ENCODE peak calls at places on chromosomes 5 and 9, in seven cellular contexts. U, Y, A, C, D, T and X are unnamed samples.

GRCh38 chr9:7879551-7880245 is 80.1 kb upstream of the DMAC1 start:
- DNase-seq in Y (no peak), D (no peak), C (no peak), T (no peak), U (no peak), A (no peak), X (no peak)

GRCh38 chr9:136093995-136094881 is 851 bp downstream of the NACC2 start:
- DNase-seq in C (peak), T (no peak), U (no peak), D (peak), Y (peak), A (peak), X (peak)

GRCh38 chr5:55051357-55051756 is 27.3 kb downstream of the GZMK start:
- DNase-seq in U (no peak), C (no peak), T (no peak), Y (no peak), A (no peak), D (no peak), X (no peak)

GRCh38 chr5:181156758-181157157 is 9.4 kb downstream of the OR2V2 start:
- DNase-seq in T (no peak), A (no peak), Y (no peak), U (no peak), C (no peak), D (no peak), X (no peak)

GRCh38 chr5:16489322-16489791 is 23.8 kb upstream of the ZNF622 start:
- DNase-seq in A (no peak), D (no peak), C (peak), Y (no peak), U (no peak), T (peak), X (peak)

GRCh38 chr5:84393969-84394368 is 9.3 kb upstream of the EDIL3 start:
- DNase-seq in Y (no peak), U (no peak), D (no peak), T (peak), A (peak), C (peak), X (peak)

GRCh38 chr9:137321726-137322361 is 19.8 kb upstream of the NRARP start:
- DNase-seq in U (no peak), D (no peak), T (no peak), Y (no peak), C (no peak), A (peak), X (no peak)

GRCh38 chr5:127290019-127290945 is at the start of gene MEGF10:
- DNase-seq in A (no peak), U (no peak), C (peak), Y (peak), T (no peak), D (peak), X (peak)

GRCh38 chr5:2891781-2892180 is 140.3 kb upstream of the IRX2 start:
- DNase-seq in C (no peak), A (peak), T (no peak), U (no peak), D (no peak), Y (no peak), X (no peak)

GRCh38 chr9:2788948-2789347 is 54.9 kb downstream of the PUM3 start:
- DNase-seq in U (no peak), Y (no peak), A (no peak), D (no peak), C (no peak), T (no peak), X (no peak)

GRCh38 chr5:39063037-39063436 is 11.2 kb downstream of the RICTOR start:
- DNase-seq in A (no peak), Y (no peak), C (no peak), D (no peak), U (no peak), T (no peak), X (peak)

GRCh38 chr9:137227853-137228514 is 682 bp downstream of the RNF224 start:
- DNase-seq in T (no peak), A (no peak), D (no peak), Y (no peak), U (no peak), C (no peak), X (no peak)

GRCh38 chr5:176662371-176663333 is 15.4 kb downstream of the TSPAN17 start:
- DNase-seq in Y (no peak), T (no peak), A (no peak), D (peak), C (no peak), U (no peak), X (no peak)

GRCh38 chr9:19769213-19769612 is 19.6 kb downstream of the SLC24A2 start:
- DNase-seq in U (no peak), C (no peak), A (no peak), D (no peak), T (no peak), Y (no peak), X (peak)

GRCh38 chr5:158718738-158719505 is 380.8 kb downstream of the EBF1 start:
- DNase-seq in Y (no peak), T (peak), U (no peak), D (no peak), A (no peak), C (peak), X (peak)

GRCh38 chr9:133931059-133931458 is 61.1 kb downstream of the VAV2 start:
- DNase-seq in D (no peak), A (no peak), Y (no peak), U (no peak), T (no peak), C (no peak), X (no peak)

GRCh38 chr5:172775326-172776234 is 4.6 kb upstream of the DUSP1 start:
- DNase-seq in U (no peak), A (peak), Y (peak), T (peak), C (peak), D (peak), X (peak)

GRCh38 chr9:81410201-81410600 is 279.1 kb downstream of the TLE1 start:
- DNase-seq in D (no peak), U (peak), C (peak), Y (no peak), T (no peak), A (no peak), X (peak)

GRCh38 chr9:79471577-79472543 is 99.9 kb upstream of the TLE4 start:
- DNase-seq in U (no peak), C (peak), T (peak), Y (peak), D (peak), A (peak), X (peak)

GRCh38 chr9:136088939-136089696 is 6.0 kb downstream of the NACC2 start:
- DNase-seq in U (no peak), Y (no peak), C (no peak), D (peak), A (peak), T (no peak), X (no peak)

GRCh38 chr5:78003914-78004313 is 227.8 kb upstream of the TBCA start:
- DNase-seq in A (no peak), D (no peak), C (no peak), U (no peak), T (no peak), Y (no peak), X (no peak)

GRCh38 chr5:43874772-43875171 is 271.8 kb downstream of the NNT start:
- DNase-seq in C (peak), Y (no peak), D (no peak), T (no peak), A (no peak), U (peak), X (peak)

GRCh38 chr5:106699198-106699597 is 971.5 kb downstream of the EFNA5 start:
- DNase-seq in D (no peak), T (no peak), C (no peak), Y (no peak), U (no peak), A (no peak), X (no peak)

GRCh38 chr5:1832511-1833250 is 31.5 kb downstream of the NDUFS6 start:
- DNase-seq in D (no peak), Y (no peak), U (no peak), A (no peak), T (no peak), C (no peak), X (no peak)

GRCh38 chr9:28770827-28771226 is 1197.5 kb upstream of the C9orf72 start:
- DNase-seq in D (no peak), C (no peak), Y (no peak), A (no peak), T (no peak), U (no peak), X (no peak)

GRCh38 chr5:167906209-167906853 is 385.1 kb upstream of the WWC1 start:
- DNase-seq in T (no peak), C (no peak), A (no peak), Y (no peak), D (no peak), U (no peak), X (no peak)

GRCh38 chr9:36738318-36738975 is 165.8 kb downstream of the MELK start:
- DNase-seq in T (peak), D (no peak), Y (no peak), U (peak), A (no peak), C (peak), X (no peak)

GRCh38 chr9:98540476-98540875 is 168.3 kb downstream of the GABBR2 start:
- DNase-seq in Y (no peak), A (no peak), D (no peak), C (no peak), U (no peak), T (no peak), X (no peak)

GRCh38 chr5:69093771-69094570 is at the start of gene SLC30A5:
- DNase-seq in T (peak), U (peak), A (peak), Y (peak), C (peak), D (peak), X (peak)

GRCh38 chr9:2802494-2802921 is 41.4 kb downstream of the PUM3 start:
- DNase-seq in U (no peak), A (no peak), D (no peak), T (no peak), Y (no peak), C (peak), X (no peak)

GRCh38 chr9:112582371-112582770 is 95.7 kb downstream of the KIAA1958 start:
- DNase-seq in Y (no peak), C (no peak), D (no peak), A (no peak), T (no peak), U (no peak), X (no peak)

GRCh38 chr9:40926404-40927259 is 201.8 kb downstream of the FOXD4L6 start:
- DNase-seq in U (no peak), C (no peak), A (no peak), T (no peak), D (no peak), Y (no peak), X (no peak)

GRCh38 chr9:123511326-123511974 is 155.5 kb downstream of the CRB2 start:
- DNase-seq in Y (no peak), D (no peak), U (no peak), A (no peak), T (no peak), C (no peak), X (no peak)

GRCh38 chr9:114005371-114006154 is 72.5 kb downstream of the AMBP start:
- DNase-seq in U (no peak), A (peak), D (no peak), T (no peak), Y (no peak), C (no peak), X (no peak)

GRCh38 chr5:76714771-76715483 is 999 bp upstream of the F2R start:
- DNase-seq in A (no peak), D (no peak), C (no peak), T (no peak), U (no peak), Y (no peak), X (peak)

DNA sequence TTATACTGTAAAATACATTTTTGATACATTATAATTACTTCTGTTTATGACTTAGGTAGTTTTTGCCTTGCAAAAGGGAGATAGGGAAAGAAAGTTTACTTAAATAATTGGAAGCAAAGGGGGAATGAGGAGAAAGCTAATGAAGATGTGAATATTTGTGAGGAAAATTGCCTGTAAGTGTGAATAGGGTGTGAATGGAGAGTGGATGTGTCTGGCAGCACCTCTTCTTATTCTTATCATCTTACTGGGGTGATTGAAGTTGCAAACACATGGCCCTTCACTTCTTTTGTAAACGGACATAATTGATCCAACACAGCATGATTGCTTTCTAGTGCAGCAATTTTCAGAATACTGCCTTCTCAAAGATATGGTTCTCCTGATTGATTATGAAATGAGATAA is 46.6 kb downstream of the PALM2AKAP2 start:
- DNase-seq in D (no peak), Y (no peak), A (no peak), U (no peak), C (no peak), T (no peak), X (no peak)
- TF ChIP-seq CTCF in D (no peak), Y (no peak), A (no peak), U (no peak), C (no peak), T (no peak), X (no peak)

DNA sequence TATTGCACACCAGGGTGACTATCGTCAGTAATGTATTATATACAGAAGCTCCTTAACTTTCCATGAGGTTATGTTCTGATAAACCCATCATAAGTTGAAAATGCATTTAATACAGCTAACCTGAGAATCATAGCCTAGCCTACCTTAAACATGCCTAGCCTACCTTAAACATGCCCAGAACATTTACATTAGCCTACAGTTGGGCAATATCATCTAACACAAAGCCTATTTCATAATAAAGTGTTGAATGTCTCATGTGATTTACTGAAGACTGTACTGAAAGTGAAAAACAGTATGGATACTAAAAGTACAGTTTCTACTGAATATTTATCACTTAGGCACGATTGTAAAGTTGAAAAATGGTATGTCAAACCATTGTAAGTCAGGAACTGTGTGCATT is 1.5 kb downstream of the GM2A start:
- DNase-seq in A (no peak), T (no peak), D (no peak), U (no peak), C (no peak), Y (no peak), X (no peak)
- H3K4me3 ChIP-seq in A (no peak), T (no peak), D (peak), U (no peak), C (peak), Y (no peak), X (no peak)

GRCh38 chr5:120052916-120053828 is 410.9 kb upstream of the PRR16 start:
- DNase-seq in C (no peak), D (no peak), T (no peak), Y (no peak), U (no peak), A (no peak), X (peak)

GRCh38 chr5:120053841-120054240 is 410.3 kb upstream of the PRR16 start:
- DNase-seq in D (no peak), A (no peak), T (no peak), U (no peak), Y (no peak), C (peak), X (peak)

DNA sequence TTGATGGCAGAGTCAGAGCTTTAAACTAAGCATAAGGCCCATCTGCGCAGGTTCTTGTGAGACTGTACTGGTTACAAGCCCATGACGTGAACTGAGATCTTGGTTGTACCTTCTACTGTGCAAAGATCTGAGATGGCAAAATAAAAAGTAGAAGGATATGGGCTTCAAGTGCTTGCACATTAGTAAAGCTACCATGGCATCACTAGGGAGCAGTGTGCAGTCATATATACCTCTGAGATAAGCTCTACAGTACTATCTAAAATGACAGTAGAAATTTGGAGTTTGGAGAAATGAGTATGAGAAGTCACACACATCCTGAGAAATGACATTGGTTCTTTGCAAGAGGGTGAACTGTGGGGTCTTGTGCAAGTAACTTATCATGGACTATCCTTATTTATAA is 408.2 kb upstream of the PRR16 start:
- DNase-seq in U (peak), D (no peak), A (no peak), T (peak), Y (no peak), C (peak), X (peak)
- TF ChIP-seq CTCF in U (peak), D (peak), A (peak), T (peak), Y (no peak), C (peak), X (peak)

GRCh38 chr9:127347831-127348699 is 48.9 kb upstream of the SLC2A8 start:
- DNase-seq in T (no peak), D (no peak), C (peak), U (no peak), Y (no peak), A (no peak), X (peak)

GRCh38 chr9:127341152-127341551 is 55.8 kb upstream of the SLC2A8 start:
- DNase-seq in T (no peak), A (no peak), U (no peak), C (no peak), D (no peak), Y (no peak), X (no peak)

GRCh38 chr9:127346584-127346983 is 50.4 kb upstream of the SLC2A8 start:
- DNase-seq in A (no peak), T (no peak), Y (no peak), D (no peak), C (no peak), U (no peak), X (no peak)

GRCh38 chr9:127345566-127345965 is 51.4 kb upstream of the SLC2A8 start:
- DNase-seq in U (no peak), T (no peak), C (no peak), A (no peak), D (no peak), Y (no peak), X (no peak)

GRCh38 chr9:127344373-127344995 is 52.5 kb upstream of the SLC2A8 start:
- DNase-seq in D (peak), A (peak), Y (no peak), U (no peak), T (no peak), C (no peak), X (peak)
- H3K4me3 ChIP-seq in D (no peak), A (no peak), Y (no peak), U (no peak), T (no peak), C (no peak), X (no peak)

GRCh38 chr5:115571441-115571878 is 26.9 kb upstream of the FEM1C start:
- DNase-seq in T (no peak), U (no peak), A (no peak), D (no peak), C (peak), Y (no peak), X (no peak)
- TF ChIP-seq CTCF in T (no peak), U (no peak), A (no peak), D (no peak), C (no peak), Y (no peak), X (no peak)

DNA sequence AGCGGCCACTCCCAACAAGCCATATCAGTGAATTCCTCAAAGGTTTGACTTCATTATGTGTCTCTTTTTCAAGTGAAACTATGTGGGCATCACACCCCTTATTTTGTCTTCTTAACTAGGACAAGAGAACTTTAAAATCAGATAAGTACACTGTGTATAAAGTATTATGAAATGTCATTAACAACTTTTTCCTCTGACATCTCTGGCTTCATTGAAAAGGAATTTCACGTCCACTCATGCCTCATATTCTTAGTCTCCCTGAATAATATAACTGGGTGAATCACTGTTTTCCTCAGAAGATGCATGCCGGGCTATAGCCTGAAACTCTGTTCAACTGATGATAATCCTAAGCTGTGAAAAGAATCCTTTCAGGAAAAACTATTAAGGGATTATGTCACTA is 415.8 kb downstream of the ACTL7B start:
- DNase-seq in D (no peak), Y (no peak), U (peak), C (peak), A (no peak), T (peak), X (peak)
- H3K4me3 ChIP-seq in D (no peak), Y (no peak), U (no peak), C (no peak), A (no peak), T (no peak), X (no peak)

DNA sequence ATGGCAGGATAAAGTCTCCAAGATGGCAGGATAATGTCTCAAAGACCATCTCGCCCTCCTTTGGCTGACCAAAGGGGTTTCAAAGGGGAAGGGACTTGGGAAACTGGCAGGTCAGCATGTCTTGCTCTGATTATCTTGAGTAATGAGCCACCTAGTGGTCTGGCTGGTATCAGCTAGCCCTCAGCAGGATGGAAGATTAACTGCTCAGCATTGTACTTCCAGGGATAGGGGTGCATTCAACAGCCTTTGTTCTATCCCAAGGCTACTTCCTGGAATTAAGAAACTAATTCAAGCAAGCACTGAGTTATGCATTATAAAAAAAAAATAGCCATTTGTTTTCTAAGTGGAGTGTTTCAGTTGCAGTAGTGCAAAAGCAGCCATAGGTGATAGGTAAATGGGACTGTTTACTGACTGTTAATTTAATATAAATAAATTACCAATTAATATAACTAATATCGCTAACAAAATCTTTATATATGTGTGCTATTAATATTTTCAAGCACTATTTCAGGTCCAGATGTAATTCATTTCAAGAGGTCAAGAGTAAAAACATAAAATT is 555.5 kb downstream of the CDH9 start:
- DNase-seq in D (no peak), A (no peak), U (no peak), Y (no peak), C (peak), T (no peak), X (peak)
- TF ChIP-seq CTCF in D (peak), A (peak), U (no peak), Y (no peak), C (peak), T (peak), X (peak)